ENCODE peak calls at places on chromosomes 16 and 17, in five cellular contexts. T, L, M, B and F are unnamed samples.

GRCh38 chr17:21017861-21018260 is 24.9 kb downstream of the USP22 start:
- DNase-seq in T (no peak), M (no peak), B (no peak), L (no peak), F (no peak)

GRCh38 chr16:28845173-28846079 is 722 bp downstream of the TUFM start:
- DNase-seq in T (peak; percentile 61), L (peak; percentile 51), M (no peak), B (no peak), F (no peak)

GRCh38 chr17:517181-517580 is 164.6 kb upstream of the RPH3AL start:
- DNase-seq in B (no peak), M (no peak), T (no peak), L (no peak), F (no peak)

GRCh38 chr17:19943026-19943425 is 34.6 kb downstream of the AKAP10 start:
- DNase-seq in L (no peak), T (peak; percentile 50), B (no peak), M (no peak), F (no peak)

GRCh38 chr17:44518032-44518431 is 14.8 kb upstream of the GPATCH8 start:
- DNase-seq in M (no peak), B (no peak), L (no peak), T (no peak), F (no peak)

GRCh38 chr17:59845595-59846390 is 47.0 kb downstream of the TUBD1 start:
- DNase-seq in M (peak; percentile 73), T (peak; percentile 54), L (no peak), B (no peak), F (peak; percentile 88)

GRCh38 chr17:50133028-50133768 is 3.2 kb upstream of the SAMD14 start:
- DNase-seq in M (no peak), B (no peak), L (no peak), T (peak; percentile 53), F (no peak)

GRCh38 chr16:3145151-3145550 is 10.3 kb downstream of the ZNF213 start:
- DNase-seq in M (no peak), T (no peak), L (no peak), B (no peak), F (no peak)

GRCh38 chr16:50372611-50373344 is 4.0 kb upstream of the BRD7 start:
- DNase-seq in B (no peak), T (no peak), L (no peak), M (peak; percentile 68), F (no peak)

GRCh38 chr16:55543470-55543869 is 23.0 kb upstream of the CAPNS2 start:
- DNase-seq in L (no peak), M (no peak), T (peak; percentile 66), B (no peak), F (no peak)